ENCODE peak calls at places on chromosomes 5 and 9, in four cellular contexts. O is K562, S is HL-60, C is GM12878. R is an unnamed sample.
A peak's percentile ranks its signal among the peaks of the same experiment; 100 is the strongest.

GRCh38 chr9:20524776-20525175 is 97.5 kb downstream of the MLLT3 start:
- DNase-seq in O (no peak), S (no peak), C (no peak), R (no peak)

GRCh38 chr9:113352411-113352810 is 3.1 kb downstream of the BSPRY start:
- DNase-seq in O (no peak), S (no peak), C (no peak), R (no peak)

GRCh38 chr9:129938291-129938979 is 103.2 kb downstream of the USP20 start:
- DNase-seq in O (no peak), S (no peak), C (no peak), R (no peak)

GRCh38 chr5:97383996-97384395 is 200.9 kb upstream of the RIOK2 start:
- DNase-seq in O (no peak), S (no peak), C (no peak), R (no peak)

GRCh38 chr9:80775515-80775914 is 913.8 kb downstream of the TLE1 start:
- DNase-seq in O (no peak), S (no peak), C (no peak), R (no peak)

GRCh38 chr9:70881321-70881720 is 240.1 kb downstream of the TRPM3 start:
- DNase-seq in O (no peak), S (no peak), C (no peak), R (no peak)

GRCh38 chr9:129757045-129757444 is 4.2 kb upstream of the PTGES start:
- DNase-seq in O (no peak), S (no peak), C (no peak), R (no peak)

GRCh38 chr5:82720764-82721163 is 356.4 kb downstream of the TMEM167A start:
- DNase-seq in O (no peak), S (no peak), C (no peak), R (no peak)

GRCh38 chr5:77630246-77631165 is 8.0 kb downstream of the OTP start:
- DNase-seq in O (no peak), S (peak; percentile 11), C (no peak), R (peak; percentile 84)

GRCh38 chr5:176737001-176737745 is 73.2 kb upstream of the UNC5A start:
- DNase-seq in O (no peak), S (no peak), C (no peak), R (no peak)

GRCh38 chr5:141223112-141223783 is at the start of gene PCDHB14:
- DNase-seq in O (no peak), S (no peak), C (no peak), R (no peak)

GRCh38 chr5:56350595-56351170 is 117.6 kb upstream of the ANKRD55 start:
- DNase-seq in O (peak; percentile 11), S (no peak), C (no peak), R (no peak)

GRCh38 chr9:99385814-99386279 is 163.8 kb downstream of the SEC61B start:
- DNase-seq in O (no peak), S (no peak), C (no peak), R (no peak)

GRCh38 chr9:34457266-34458012 is 931 bp downstream of the FAM219A start:
- DNase-seq in O (peak; percentile 24), S (no peak), C (no peak), R (no peak)

GRCh38 chr5:88879724-88880123 is 3.3 kb downstream of the MEF2C start:
- DNase-seq in O (no peak), S (no peak), C (no peak), R (no peak)

GRCh38 chr5:78467744-78468357 is 107.4 kb downstream of the SCAMP1 start:
- DNase-seq in O (peak; percentile 34), S (no peak), C (peak; percentile 3), R (no peak)

GRCh38 chr5:177519463-177520235 is 2.9 kb upstream of the DDX41 start:
- DNase-seq in O (no peak), S (no peak), C (no peak), R (no peak)

GRCh38 chr5:103973669-103974068 is 411.1 kb upstream of the NUDT12 start:
- DNase-seq in O (peak; percentile 23), S (no peak), C (no peak), R (no peak)

GRCh38 chr9:99730063-99730462 is 91.6 kb upstream of the NR4A3 start:
- DNase-seq in O (no peak), S (no peak), C (no peak), R (no peak)

GRCh38 chr9:112743216-112743835 is 7.2 kb upstream of the SNX30 start:
- DNase-seq in O (no peak), S (no peak), C (no peak), R (no peak)

GRCh38 chr5:135456238-135457099 is 4.3 kb upstream of the TIFAB start:
- DNase-seq in O (peak; percentile 79), S (peak; percentile 84), C (peak; percentile 68), R (no peak)

GRCh38 chr9:92094655-92095054 is 20.6 kb downstream of the SPTLC1 start:
- DNase-seq in O (peak; percentile 46), S (no peak), C (no peak), R (no peak)

GRCh38 chr9:92100237-92100911 is 14.8 kb downstream of the SPTLC1 start:
- DNase-seq in O (no peak), S (no peak), C (no peak), R (no peak)

GRCh38 chr9:92095236-92095635 is 20.0 kb downstream of the SPTLC1 start:
- DNase-seq in O (no peak), S (no peak), C (no peak), R (no peak)

GRCh38 chr9:92098638-92099037 is 16.6 kb downstream of the SPTLC1 start:
- DNase-seq in O (no peak), S (no peak), C (peak; percentile 17), R (no peak)

GRCh38 chr9:92097997-92098482 is 17.2 kb downstream of the SPTLC1 start:
- DNase-seq in O (no peak), S (no peak), C (peak; percentile 70), R (no peak)
- TF ChIP-seq POLR2AphosphoS5 in O (no peak), S (no peak), C (peak; percentile 59), R (no peak)

DNA sequence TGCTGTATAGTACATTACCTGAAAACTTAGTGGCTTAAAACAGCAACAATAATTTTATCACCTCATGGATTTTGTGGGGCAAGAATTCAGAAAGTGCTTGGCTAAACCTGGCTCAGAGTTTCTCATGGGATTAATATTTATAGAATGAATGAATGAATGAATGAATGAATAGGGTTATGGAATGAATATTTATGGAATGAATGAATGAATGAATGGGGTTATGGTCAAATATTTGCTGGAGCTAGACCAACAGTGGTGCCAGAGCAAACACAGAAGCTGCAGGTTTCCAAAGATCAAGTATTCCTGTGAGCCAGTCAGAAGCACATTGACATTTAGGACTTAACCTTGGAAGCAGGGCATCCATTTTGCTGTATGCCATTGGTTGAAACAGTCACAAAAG is 35.7 kb downstream of the PLPPR1 start:
- DNase-seq in O (no peak), S (no peak), C (no peak), R (no peak)
- TF ChIP-seq SPI1 in O (no peak), S (no peak), C (no peak), R (no peak)

GRCh38 chr5:132294728-132295504 is 722 bp downstream of the SLC22A4 start:
- DNase-seq in O (peak; percentile 63), S (peak; percentile 82), C (no peak), R (no peak)
- TF ChIP-seq POLR2AphosphoS5 in O (no peak), S (no peak), C (no peak), R (no peak)

DNA sequence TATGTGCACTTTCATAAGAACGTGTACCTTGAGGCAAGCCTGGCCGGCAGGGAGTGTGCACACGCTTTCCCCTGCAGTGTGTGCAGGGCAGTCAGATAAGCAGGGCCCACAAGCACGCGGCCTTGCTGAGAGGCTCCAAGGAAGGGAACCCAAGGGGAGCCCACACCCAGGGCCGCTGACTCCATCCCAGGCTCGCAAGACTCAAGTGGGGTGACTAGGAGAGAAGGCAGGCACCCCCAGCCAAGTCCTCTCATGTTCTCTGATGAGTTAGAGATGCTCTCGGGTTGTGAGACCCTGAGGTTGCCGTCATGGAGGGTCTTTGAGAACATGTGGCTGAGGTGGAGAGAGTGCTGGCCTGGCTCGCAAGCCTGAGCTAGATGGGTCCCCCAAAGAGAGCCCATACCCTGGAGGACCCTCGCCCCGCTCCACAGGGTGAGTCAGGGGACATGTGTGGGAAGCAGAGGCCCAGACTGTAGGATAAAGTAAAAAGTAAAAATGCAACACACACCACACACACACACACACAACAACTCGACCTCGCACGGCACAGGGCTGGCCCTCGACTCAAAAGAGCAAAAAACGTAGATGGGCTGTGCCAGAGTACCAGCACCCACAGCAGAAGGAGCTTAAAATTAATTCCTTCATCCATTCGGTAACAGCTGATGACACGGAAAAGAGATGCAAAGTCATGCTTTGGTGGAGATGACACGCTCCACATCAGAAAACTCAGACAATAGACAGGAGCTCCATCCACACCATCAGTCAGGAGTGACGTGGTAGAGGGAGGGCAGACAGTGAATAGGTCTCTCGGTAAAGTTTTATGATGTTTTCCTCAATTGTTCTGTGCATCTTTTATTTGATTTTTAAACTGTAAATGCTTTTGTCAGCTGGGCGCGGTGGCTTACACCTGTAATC is 54.8 kb upstream of the NKD2 start:
- DNase-seq in O (no peak), S (no peak), C (no peak), R (no peak)
- TF ChIP-seq SPI1 in O (no peak), S (no peak), C (no peak), R (no peak)

GRCh38 chr9:89311346-89312153 is 555 bp downstream of the CKS2 start:
- DNase-seq in O (peak; percentile 66), S (no peak), C (no peak), R (no peak)
- TF ChIP-seq POLR2AphosphoS5 in O (no peak), S (no peak), C (no peak), R (no peak)

GRCh38 chr5:72596956-72597355 is 89.7 kb upstream of the ZNF366 start:
- DNase-seq in O (peak; percentile 59), S (no peak), C (no peak), R (no peak)
- TF ChIP-seq SPI1 in O (no peak), S (no peak), C (no peak), R (no peak)

DNA sequence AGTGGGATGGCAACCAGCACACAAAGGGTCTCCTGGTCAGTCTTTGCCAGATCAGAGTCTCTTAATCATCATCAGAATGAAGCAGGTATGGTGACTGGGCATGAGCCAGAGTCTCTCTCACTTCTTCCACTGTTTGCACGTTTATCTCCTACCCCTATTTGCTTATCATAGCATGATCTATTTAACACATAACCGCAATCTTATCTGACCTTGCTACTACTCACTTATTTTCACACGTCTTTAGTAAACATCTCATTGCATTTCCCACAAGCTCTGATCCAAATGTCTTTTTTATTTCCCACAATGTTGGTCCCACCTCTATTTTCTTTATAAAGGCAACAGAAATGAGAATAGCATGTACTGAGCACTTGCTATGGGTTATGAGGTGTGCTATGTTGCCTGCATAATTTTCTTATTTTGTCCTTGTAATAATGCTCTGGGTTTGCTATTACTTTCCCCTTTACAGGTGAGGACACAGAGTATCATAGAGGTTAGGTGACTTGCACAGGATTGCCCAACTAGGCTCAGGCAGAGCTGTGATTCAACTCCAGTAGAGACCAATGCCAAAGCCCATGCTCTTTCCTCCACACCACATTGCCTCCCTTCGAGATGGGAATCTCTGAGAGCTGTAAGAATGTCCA is 39.7 kb upstream of the IL7R start:
- DNase-seq in O (no peak), S (no peak), C (no peak), R (no peak)
- TF ChIP-seq POLR2AphosphoS5 in O (no peak), S (no peak), C (no peak), R (no peak)

R was measured in GM12891.